ENCODE peak calls at places on chromosomes 5 and 9, in seven cellular contexts. One of them, this sample, is unnamed.

GRCh38 chr9:86660146-86660545 is 287.2 kb downstream of the GAS1 start:
- DNase-seq in endothelial cell: no peak
- DNase-seq in NCI-H2081: no peak
- DNase-seq in ELR: peak; percentile 40
- DNase-seq in pulmonary artery endothelial cell: no peak
- DNase-seq in NCI-H146: no peak
- DNase-seq in anterior cingulate cortex: peak; percentile 9
- DNase-seq in this sample: no peak

GRCh38 chr9:127783111-127783621 is 2.7 kb upstream of the CDK9 start:
- DNase-seq in pulmonary artery endothelial cell: no peak
- DNase-seq in anterior cingulate cortex: no peak
- DNase-seq in ELR: no peak
- DNase-seq in NCI-H146: no peak
- DNase-seq in endothelial cell: no peak
- DNase-seq in NCI-H2081: no peak
- DNase-seq in this sample: peak; percentile 42

GRCh38 chr9:95167998-95168397 is 149.5 kb downstream of the FANCC start:
- DNase-seq in endothelial cell: peak; percentile 82
- DNase-seq in anterior cingulate cortex: no peak
- DNase-seq in pulmonary artery endothelial cell: peak; percentile 66
- DNase-seq in NCI-H2081: peak; percentile 42
- DNase-seq in ELR: peak; percentile 92
- DNase-seq in NCI-H146: peak; percentile 33
- DNase-seq in this sample: peak; percentile 22

GRCh38 chr5:139795074-139796001 is at the start of gene PSD2:
- DNase-seq in pulmonary artery endothelial cell: no peak
- DNase-seq in anterior cingulate cortex: peak; percentile 33
- DNase-seq in endothelial cell: no peak
- DNase-seq in NCI-H2081: no peak
- DNase-seq in ELR: peak; percentile 15
- DNase-seq in NCI-H146: peak; percentile 16
- DNase-seq in this sample: no peak

GRCh38 chr5:127785098-127785927 is 82.1 kb downstream of the CCDC192 start:
- DNase-seq in NCI-H2081: no peak
- DNase-seq in ELR: peak; percentile 87
- DNase-seq in endothelial cell: no peak
- DNase-seq in pulmonary artery endothelial cell: no peak
- DNase-seq in anterior cingulate cortex: no peak
- DNase-seq in NCI-H146: peak; percentile 26
- DNase-seq in this sample: no peak

GRCh38 chr5:151682751-151683331 is 3.9 kb downstream of the SPARC start:
- DNase-seq in pulmonary artery endothelial cell: no peak
- DNase-seq in endothelial cell: no peak
- DNase-seq in anterior cingulate cortex: peak; percentile 25
- DNase-seq in NCI-H146: no peak
- DNase-seq in NCI-H2081: no peak
- DNase-seq in ELR: peak; percentile 35
- DNase-seq in this sample: no peak

GRCh38 chr9:111728617-111729366 is 65.9 kb downstream of the SHOC1 start:
- DNase-seq in NCI-H146: no peak
- DNase-seq in ELR: peak; percentile 98
- DNase-seq in NCI-H2081: no peak
- DNase-seq in anterior cingulate cortex: no peak
- DNase-seq in endothelial cell: no peak
- DNase-seq in pulmonary artery endothelial cell: peak; percentile 11
- DNase-seq in this sample: no peak

GRCh38 chr5:6551287-6551954 is 81.4 kb downstream of the NSUN2 start:
- DNase-seq in pulmonary artery endothelial cell: no peak
- DNase-seq in anterior cingulate cortex: no peak
- DNase-seq in NCI-H2081: no peak
- DNase-seq in NCI-H146: no peak
- DNase-seq in endothelial cell: no peak
- DNase-seq in ELR: peak; percentile 14
- DNase-seq in this sample: no peak

GRCh38 chr5:124126504-124127240 is 614.7 kb downstream of the CSNK1G3 start:
- DNase-seq in NCI-H2081: no peak
- DNase-seq in ELR: no peak
- DNase-seq in endothelial cell: no peak
- DNase-seq in NCI-H146: no peak
- DNase-seq in anterior cingulate cortex: no peak
- DNase-seq in pulmonary artery endothelial cell: no peak
- DNase-seq in this sample: no peak

GRCh38 chr9:36993933-36994764 is 39.9 kb downstream of the PAX5 start:
- DNase-seq in NCI-H2081: no peak
- DNase-seq in NCI-H146: no peak
- DNase-seq in pulmonary artery endothelial cell: no peak
- DNase-seq in endothelial cell: no peak
- DNase-seq in ELR: no peak
- DNase-seq in anterior cingulate cortex: no peak
- DNase-seq in this sample: no peak

GRCh38 chr5:59317023-59317771 is 576.3 kb downstream of the PDE4D start:
- DNase-seq in endothelial cell: no peak
- DNase-seq in NCI-H2081: peak; percentile 48
- DNase-seq in NCI-H146: peak; percentile 85
- DNase-seq in pulmonary artery endothelial cell: no peak
- DNase-seq in anterior cingulate cortex: no peak
- DNase-seq in ELR: peak; percentile 41
- DNase-seq in this sample: no peak

GRCh38 chr5:763397-763796 is 21.1 kb downstream of the ZDHHC11B start:
- DNase-seq in NCI-H2081: no peak
- DNase-seq in pulmonary artery endothelial cell: no peak
- DNase-seq in NCI-H146: no peak
- DNase-seq in anterior cingulate cortex: no peak
- DNase-seq in endothelial cell: no peak
- DNase-seq in ELR: no peak
- DNase-seq in this sample: no peak

GRCh38 chr5:154779105-154779504 is 23.9 kb downstream of the LARP1 start:
- DNase-seq in endothelial cell: no peak
- DNase-seq in anterior cingulate cortex: no peak
- DNase-seq in NCI-H2081: no peak
- DNase-seq in ELR: peak; percentile 93
- DNase-seq in pulmonary artery endothelial cell: no peak
- DNase-seq in NCI-H146: no peak
- DNase-seq in this sample: no peak

GRCh38 chr5:52947208-52947607 is 41.9 kb upstream of the ITGA2 start:
- DNase-seq in anterior cingulate cortex: no peak
- DNase-seq in pulmonary artery endothelial cell: no peak
- DNase-seq in ELR: peak; percentile 43
- DNase-seq in NCI-H146: no peak
- DNase-seq in NCI-H2081: no peak
- DNase-seq in endothelial cell: no peak
- DNase-seq in this sample: no peak

GRCh38 chr5:57113486-57113885 is 60.4 kb upstream of the GPBP1 start:
- DNase-seq in endothelial cell: no peak
- DNase-seq in NCI-H146: no peak
- DNase-seq in anterior cingulate cortex: no peak
- DNase-seq in pulmonary artery endothelial cell: no peak
- DNase-seq in NCI-H2081: no peak
- DNase-seq in ELR: no peak
- DNase-seq in this sample: no peak

GRCh38 chr5:141958773-141959172 is 771 bp upstream of the PCDH12 start:
- DNase-seq in ELR: peak; percentile 51
- DNase-seq in anterior cingulate cortex: no peak
- DNase-seq in pulmonary artery endothelial cell: no peak
- DNase-seq in NCI-H146: no peak
- DNase-seq in NCI-H2081: no peak
- DNase-seq in endothelial cell: no peak
- DNase-seq in this sample: no peak

GRCh38 chr9:92952861-92953620 is 5.7 kb downstream of the FGD3 start:
- DNase-seq in endothelial cell: no peak
- DNase-seq in pulmonary artery endothelial cell: no peak
- DNase-seq in NCI-H2081: peak; percentile 79
- DNase-seq in NCI-H146: peak; percentile 75
- DNase-seq in ELR: peak; percentile 9
- DNase-seq in anterior cingulate cortex: no peak
- DNase-seq in this sample: no peak

GRCh38 chr9:13033959-13034695 is 245.4 kb downstream of the MPDZ start:
- DNase-seq in ELR: peak; percentile 68
- DNase-seq in NCI-H2081: peak; percentile 84
- DNase-seq in NCI-H146: peak; percentile 90
- DNase-seq in anterior cingulate cortex: peak; percentile 45
- DNase-seq in pulmonary artery endothelial cell: peak; percentile 33
- DNase-seq in endothelial cell: peak; percentile 72
- DNase-seq in this sample: no peak

GRCh38 chr5:33372721-33373120 is 68.0 kb upstream of the TARS1 start:
- DNase-seq in NCI-H2081: no peak
- DNase-seq in NCI-H146: no peak
- DNase-seq in endothelial cell: no peak
- DNase-seq in anterior cingulate cortex: no peak
- DNase-seq in pulmonary artery endothelial cell: no peak
- DNase-seq in ELR: no peak
- DNase-seq in this sample: no peak

GRCh38 chr5:1785984-1786383 is 13.7 kb downstream of the MRPL36 start:
- DNase-seq in pulmonary artery endothelial cell: no peak
- DNase-seq in NCI-H146: no peak
- DNase-seq in ELR: no peak
- DNase-seq in NCI-H2081: no peak
- DNase-seq in endothelial cell: no peak
- DNase-seq in anterior cingulate cortex: no peak
- DNase-seq in this sample: no peak

GRCh38 chr5:33034777-33035176 is 323.7 kb downstream of the NPR3 start:
- DNase-seq in anterior cingulate cortex: no peak
- DNase-seq in NCI-H2081: no peak
- DNase-seq in endothelial cell: no peak
- DNase-seq in NCI-H146: no peak
- DNase-seq in ELR: no peak
- DNase-seq in pulmonary artery endothelial cell: no peak
- DNase-seq in this sample: no peak

GRCh38 chr9:17731308-17731707 is 152.4 kb downstream of the SH3GL2 start:
- DNase-seq in ELR: no peak
- DNase-seq in pulmonary artery endothelial cell: no peak
- DNase-seq in anterior cingulate cortex: no peak
- DNase-seq in NCI-H2081: no peak
- DNase-seq in endothelial cell: no peak
- DNase-seq in NCI-H146: no peak
- DNase-seq in this sample: no peak

GRCh38 chr5:160792281-160792680 is 59.7 kb downstream of the ATP10B start:
- DNase-seq in ELR: no peak
- DNase-seq in endothelial cell: no peak
- DNase-seq in anterior cingulate cortex: no peak
- DNase-seq in NCI-H146: no peak
- DNase-seq in NCI-H2081: no peak
- DNase-seq in pulmonary artery endothelial cell: no peak
- DNase-seq in this sample: no peak

GRCh38 chr9:75889577-75889976 is 896 bp upstream of the PCSK5 start:
- DNase-seq in anterior cingulate cortex: no peak
- DNase-seq in pulmonary artery endothelial cell: no peak
- DNase-seq in ELR: no peak
- DNase-seq in endothelial cell: no peak
- DNase-seq in NCI-H146: no peak
- DNase-seq in NCI-H2081: no peak
- DNase-seq in this sample: no peak

GRCh38 chr5:112154940-112155686 is 264.0 kb downstream of the EPB41L4A start:
- DNase-seq in NCI-H2081: no peak
- DNase-seq in endothelial cell: no peak
- DNase-seq in ELR: peak; percentile 73
- DNase-seq in anterior cingulate cortex: no peak
- DNase-seq in NCI-H146: no peak
- DNase-seq in pulmonary artery endothelial cell: no peak
- DNase-seq in this sample: no peak

GRCh38 chr9:134264169-134264568 is 62.1 kb upstream of the RXRA start:
- DNase-seq in pulmonary artery endothelial cell: no peak
- DNase-seq in ELR: no peak
- DNase-seq in NCI-H146: no peak
- DNase-seq in endothelial cell: no peak
- DNase-seq in NCI-H2081: no peak
- DNase-seq in anterior cingulate cortex: no peak
- DNase-seq in this sample: no peak

GRCh38 chr5:139457653-139458306 is 4.8 kb downstream of the ECSCR start:
- DNase-seq in pulmonary artery endothelial cell: no peak
- DNase-seq in NCI-H2081: no peak
- DNase-seq in anterior cingulate cortex: no peak
- DNase-seq in endothelial cell: no peak
- DNase-seq in ELR: no peak
- DNase-seq in NCI-H146: no peak
- DNase-seq in this sample: no peak

GRCh38 chr5:168578006-168578405 is 1.2 kb downstream of the PANK3 start:
- DNase-seq in NCI-H2081: no peak
- DNase-seq in endothelial cell: no peak
- DNase-seq in ELR: peak; percentile 58
- DNase-seq in NCI-H146: no peak
- DNase-seq in anterior cingulate cortex: no peak
- DNase-seq in pulmonary artery endothelial cell: no peak
- DNase-seq in this sample: no peak

GRCh38 chr9:133147412-133148271 is 16.1 kb downstream of the GBGT1 start:
- DNase-seq in NCI-H146: peak; percentile 71
- DNase-seq in endothelial cell: peak; percentile 90
- DNase-seq in ELR: peak; percentile 67
- DNase-seq in NCI-H2081: peak; percentile 78
- DNase-seq in pulmonary artery endothelial cell: no peak
- DNase-seq in anterior cingulate cortex: peak; percentile 56
- DNase-seq in this sample: peak; percentile 84

GRCh38 chr9:34346873-34347799 is 17.8 kb downstream of the NUDT2 start:
- DNase-seq in endothelial cell: no peak
- DNase-seq in pulmonary artery endothelial cell: no peak
- DNase-seq in anterior cingulate cortex: no peak
- DNase-seq in ELR: no peak
- DNase-seq in NCI-H146: no peak
- DNase-seq in NCI-H2081: no peak
- DNase-seq in this sample: no peak

This sample was measured in T follicular helper cell.